ENCODE peak calls at places on chromosomes 5 and 9, in eight cellular contexts. One of them, this sample, is unnamed.
A peak's percentile ranks its signal among the peaks of the same experiment; 100 is the strongest.

GRCh38 chr9:16413509-16414016 is 456.9 kb downstream of the BNC2 start:
- DNase-seq in IMR-90: peak; percentile 98
- DNase-seq in HFFc6: peak; percentile 69
- DNase-seq in omental fat pad: no peak
- DNase-seq in neural crest cell: no peak
- DNase-seq in right atrium auricular region: peak; percentile 63
- DNase-seq in breast epithelium: no peak
- DNase-seq in mesothelial cell of epicardium: no peak
- DNase-seq in this sample: peak; percentile 99

GRCh38 chr5:173235499-173236394 is 741 bp upstream of the NKX2-5 start:
- DNase-seq in breast epithelium: no peak
- DNase-seq in right atrium auricular region: no peak
- DNase-seq in HFFc6: no peak
- DNase-seq in IMR-90: no peak
- DNase-seq in omental fat pad: no peak
- DNase-seq in neural crest cell: no peak
- DNase-seq in mesothelial cell of epicardium: no peak
- DNase-seq in this sample: no peak

GRCh38 chr9:117247271-117247670 is 167.6 kb downstream of the ASTN2 start:
- DNase-seq in neural crest cell: no peak
- DNase-seq in HFFc6: no peak
- DNase-seq in omental fat pad: no peak
- DNase-seq in mesothelial cell of epicardium: no peak
- DNase-seq in breast epithelium: no peak
- DNase-seq in right atrium auricular region: no peak
- DNase-seq in IMR-90: no peak
- DNase-seq in this sample: no peak

GRCh38 chr5:150158170-150158949 is 2.7 kb upstream of the PDGFRB start:
- DNase-seq in HFFc6: no peak
- DNase-seq in omental fat pad: no peak
- DNase-seq in right atrium auricular region: no peak
- DNase-seq in mesothelial cell of epicardium: no peak
- DNase-seq in breast epithelium: no peak
- DNase-seq in IMR-90: peak; percentile 40
- DNase-seq in neural crest cell: no peak
- DNase-seq in this sample: peak; percentile 65

GRCh38 chr9:16012621-16013020 is 459.8 kb downstream of the CCDC171 start:
- DNase-seq in HFFc6: peak; percentile 52
- DNase-seq in omental fat pad: no peak
- DNase-seq in breast epithelium: no peak
- DNase-seq in IMR-90: peak; percentile 79
- DNase-seq in neural crest cell: no peak
- DNase-seq in mesothelial cell of epicardium: no peak
- DNase-seq in right atrium auricular region: no peak
- DNase-seq in this sample: no peak

GRCh38 chr5:149062371-149063016 is 368 bp downstream of the SH3TC2 start:
- DNase-seq in IMR-90: peak; percentile 88
- DNase-seq in neural crest cell: no peak
- DNase-seq in breast epithelium: no peak
- DNase-seq in omental fat pad: no peak
- DNase-seq in mesothelial cell of epicardium: no peak
- DNase-seq in right atrium auricular region: no peak
- DNase-seq in HFFc6: peak; percentile 97
- DNase-seq in this sample: peak; percentile 87

GRCh38 chr9:121026260-121026691 is 23.8 kb downstream of the C5 start:
- DNase-seq in neural crest cell: no peak
- DNase-seq in IMR-90: no peak
- DNase-seq in right atrium auricular region: no peak
- DNase-seq in omental fat pad: no peak
- DNase-seq in HFFc6: no peak
- DNase-seq in breast epithelium: no peak
- DNase-seq in mesothelial cell of epicardium: no peak
- DNase-seq in this sample: peak; percentile 41

GRCh38 chr9:126343271-126343700 is 16.7 kb downstream of the MVB12B start:
- DNase-seq in mesothelial cell of epicardium: no peak
- DNase-seq in breast epithelium: no peak
- DNase-seq in HFFc6: no peak
- DNase-seq in right atrium auricular region: no peak
- DNase-seq in omental fat pad: no peak
- DNase-seq in IMR-90: no peak
- DNase-seq in neural crest cell: no peak
- DNase-seq in this sample: no peak

GRCh38 chr5:172773481-172774469 is 2.8 kb upstream of the DUSP1 start:
- DNase-seq in mesothelial cell of epicardium: no peak
- DNase-seq in IMR-90: peak; percentile 51
- DNase-seq in right atrium auricular region: no peak
- DNase-seq in breast epithelium: no peak
- DNase-seq in HFFc6: no peak
- DNase-seq in neural crest cell: no peak
- DNase-seq in omental fat pad: no peak
- DNase-seq in this sample: peak; percentile 48

GRCh38 chr5:134453016-134453415 is 41.3 kb upstream of the CDKN2AIPNL start:
- DNase-seq in neural crest cell: no peak
- DNase-seq in breast epithelium: no peak
- DNase-seq in right atrium auricular region: no peak
- DNase-seq in HFFc6: no peak
- DNase-seq in mesothelial cell of epicardium: no peak
- DNase-seq in omental fat pad: no peak
- DNase-seq in IMR-90: no peak
- DNase-seq in this sample: peak; percentile 77

GRCh38 chr5:114360816-114361723 is 800 bp upstream of the KCNN2 start:
- DNase-seq in IMR-90: peak; percentile 35
- DNase-seq in neural crest cell: peak; percentile 69
- DNase-seq in mesothelial cell of epicardium: peak; percentile 57
- DNase-seq in right atrium auricular region: no peak
- DNase-seq in omental fat pad: no peak
- DNase-seq in breast epithelium: no peak
- DNase-seq in HFFc6: peak; percentile 7
- DNase-seq in this sample: no peak

GRCh38 chr9:86731511-86731993 is 215.8 kb downstream of the GAS1 start:
- DNase-seq in IMR-90: peak; percentile 78
- DNase-seq in neural crest cell: no peak
- DNase-seq in mesothelial cell of epicardium: no peak
- DNase-seq in HFFc6: peak; percentile 49
- DNase-seq in omental fat pad: no peak
- DNase-seq in breast epithelium: no peak
- DNase-seq in right atrium auricular region: no peak
- DNase-seq in this sample: peak; percentile 94

GRCh38 chr5:107812570-107813141 is 141.9 kb upstream of the EFNA5 start:
- DNase-seq in HFFc6: peak; percentile 18
- DNase-seq in IMR-90: peak; percentile 86
- DNase-seq in breast epithelium: no peak
- DNase-seq in neural crest cell: no peak
- DNase-seq in right atrium auricular region: peak; percentile 65
- DNase-seq in omental fat pad: no peak
- DNase-seq in mesothelial cell of epicardium: no peak
- DNase-seq in this sample: peak; percentile 20

GRCh38 chr5:105687493-105687892 is 1983.2 kb downstream of the EFNA5 start:
- DNase-seq in HFFc6: no peak
- DNase-seq in mesothelial cell of epicardium: no peak
- DNase-seq in neural crest cell: no peak
- DNase-seq in IMR-90: no peak
- DNase-seq in right atrium auricular region: no peak
- DNase-seq in omental fat pad: no peak
- DNase-seq in breast epithelium: no peak
- DNase-seq in this sample: no peak

GRCh38 chr5:157116483-157116954 is 7.7 kb upstream of the HAVCR2 start:
- DNase-seq in IMR-90: no peak
- DNase-seq in HFFc6: no peak
- DNase-seq in right atrium auricular region: no peak
- DNase-seq in omental fat pad: no peak
- DNase-seq in breast epithelium: no peak
- DNase-seq in mesothelial cell of epicardium: no peak
- DNase-seq in neural crest cell: no peak
- DNase-seq in this sample: no peak

GRCh38 chr9:93340091-93340490 is 111.4 kb upstream of the FAM120A start:
- DNase-seq in IMR-90: no peak
- DNase-seq in omental fat pad: no peak
- DNase-seq in breast epithelium: no peak
- DNase-seq in neural crest cell: no peak
- DNase-seq in HFFc6: no peak
- DNase-seq in mesothelial cell of epicardium: no peak
- DNase-seq in right atrium auricular region: no peak
- DNase-seq in this sample: no peak

GRCh38 chr5:72013741-72014703 is 93.3 kb upstream of the MAP1B start:
- DNase-seq in breast epithelium: no peak
- DNase-seq in neural crest cell: peak; percentile 29
- DNase-seq in omental fat pad: no peak
- DNase-seq in right atrium auricular region: no peak
- DNase-seq in IMR-90: peak; percentile 57
- DNase-seq in mesothelial cell of epicardium: no peak
- DNase-seq in HFFc6: no peak
- DNase-seq in this sample: peak; percentile 53

GRCh38 chr9:19239955-19240354 is 9.5 kb downstream of the DENND4C start:
- DNase-seq in neural crest cell: no peak
- DNase-seq in mesothelial cell of epicardium: no peak
- DNase-seq in IMR-90: peak; percentile 25
- DNase-seq in breast epithelium: no peak
- DNase-seq in right atrium auricular region: no peak
- DNase-seq in HFFc6: no peak
- DNase-seq in omental fat pad: no peak
- DNase-seq in this sample: peak; percentile 40

GRCh38 chr5:139985733-139986132 is 57.4 kb downstream of the NRG2 start:
- DNase-seq in HFFc6: peak; percentile 93
- DNase-seq in mesothelial cell of epicardium: no peak
- DNase-seq in neural crest cell: no peak
- DNase-seq in breast epithelium: no peak
- DNase-seq in right atrium auricular region: no peak
- DNase-seq in omental fat pad: no peak
- DNase-seq in IMR-90: peak; percentile 68
- DNase-seq in this sample: peak; percentile 21

GRCh38 chr5:32506251-32506661 is 61.7 kb upstream of the ZFR start:
- DNase-seq in HFFc6: no peak
- DNase-seq in omental fat pad: no peak
- DNase-seq in IMR-90: peak; percentile 17
- DNase-seq in mesothelial cell of epicardium: no peak
- DNase-seq in breast epithelium: no peak
- DNase-seq in neural crest cell: no peak
- DNase-seq in right atrium auricular region: no peak
- DNase-seq in this sample: peak; percentile 41
- TF ChIP-seq CTCF in HFFc6: no peak
- TF ChIP-seq CTCF in omental fat pad: no peak
- TF ChIP-seq CTCF in IMR-90: no peak
- TF ChIP-seq CTCF in mesothelial cell of epicardium: no peak
- TF ChIP-seq CTCF in breast epithelium: no peak
- TF ChIP-seq CTCF in neural crest cell: no peak
- TF ChIP-seq CTCF in right atrium auricular region: no peak
- TF ChIP-seq CTCF in this sample: no peak

GRCh38 chr9:80605129-80605528 is 1033.4 kb downstream of the TLE4 start:
- DNase-seq in HFFc6: no peak
- DNase-seq in IMR-90: peak; percentile 66
- DNase-seq in neural crest cell: no peak
- DNase-seq in right atrium auricular region: no peak
- DNase-seq in breast epithelium: no peak
- DNase-seq in mesothelial cell of epicardium: no peak
- DNase-seq in omental fat pad: no peak
- DNase-seq in this sample: peak; percentile 71
- TF ChIP-seq CTCF in HFFc6: peak; percentile 29
- TF ChIP-seq CTCF in IMR-90: peak; percentile 53
- TF ChIP-seq CTCF in neural crest cell: peak; percentile 65
- TF ChIP-seq CTCF in right atrium auricular region: peak; percentile 38
- TF ChIP-seq CTCF in breast epithelium: peak; percentile 26
- TF ChIP-seq CTCF in mesothelial cell of epicardium: no peak
- TF ChIP-seq CTCF in omental fat pad: no peak
- TF ChIP-seq CTCF in this sample: peak; percentile 54

GRCh38 chr5:178590924-178591423 is 781 bp upstream of the COL23A1 start:
- DNase-seq in right atrium auricular region: no peak
- DNase-seq in omental fat pad: no peak
- DNase-seq in HFFc6: no peak
- DNase-seq in mesothelial cell of epicardium: no peak
- DNase-seq in breast epithelium: no peak
- DNase-seq in neural crest cell: no peak
- DNase-seq in IMR-90: peak; percentile 4
- DNase-seq in this sample: no peak

GRCh38 chr5:178588769-178589168 is 1.4 kb downstream of the COL23A1 start:
- DNase-seq in HFFc6: no peak
- DNase-seq in mesothelial cell of epicardium: no peak
- DNase-seq in IMR-90: no peak
- DNase-seq in right atrium auricular region: no peak
- DNase-seq in breast epithelium: no peak
- DNase-seq in omental fat pad: no peak
- DNase-seq in neural crest cell: no peak
- DNase-seq in this sample: no peak

GRCh38 chr5:178589180-178590140 is 733 bp downstream of the COL23A1 start:
- DNase-seq in HFFc6: no peak
- DNase-seq in IMR-90: peak; percentile 11
- DNase-seq in neural crest cell: peak; percentile 43
- DNase-seq in breast epithelium: no peak
- DNase-seq in right atrium auricular region: no peak
- DNase-seq in omental fat pad: no peak
- DNase-seq in mesothelial cell of epicardium: peak; percentile 44
- DNase-seq in this sample: peak; percentile 22

GRCh38 chr5:178587793-178588611 is 2.2 kb downstream of the COL23A1 start:
- DNase-seq in neural crest cell: no peak
- DNase-seq in IMR-90: no peak
- DNase-seq in omental fat pad: no peak
- DNase-seq in HFFc6: no peak
- DNase-seq in right atrium auricular region: no peak
- DNase-seq in mesothelial cell of epicardium: no peak
- DNase-seq in breast epithelium: no peak
- DNase-seq in this sample: no peak

GRCh38 chr5:178590141-178590923 is at the start of gene COL23A1:
- DNase-seq in mesothelial cell of epicardium: peak; percentile 47
- DNase-seq in omental fat pad: no peak
- DNase-seq in breast epithelium: peak; percentile 46
- DNase-seq in IMR-90: peak; percentile 43
- DNase-seq in right atrium auricular region: no peak
- DNase-seq in HFFc6: no peak
- DNase-seq in neural crest cell: peak; percentile 66
- DNase-seq in this sample: peak; percentile 53
- TF ChIP-seq CTCF in mesothelial cell of epicardium: peak; percentile 73
- TF ChIP-seq CTCF in omental fat pad: no peak
- TF ChIP-seq CTCF in breast epithelium: peak; percentile 54
- TF ChIP-seq CTCF in IMR-90: peak; percentile 61
- TF ChIP-seq CTCF in right atrium auricular region: peak; percentile 82
- TF ChIP-seq CTCF in HFFc6: peak; percentile 65
- TF ChIP-seq CTCF in neural crest cell: peak; percentile 87
- TF ChIP-seq CTCF in this sample: peak; percentile 67

DNA sequence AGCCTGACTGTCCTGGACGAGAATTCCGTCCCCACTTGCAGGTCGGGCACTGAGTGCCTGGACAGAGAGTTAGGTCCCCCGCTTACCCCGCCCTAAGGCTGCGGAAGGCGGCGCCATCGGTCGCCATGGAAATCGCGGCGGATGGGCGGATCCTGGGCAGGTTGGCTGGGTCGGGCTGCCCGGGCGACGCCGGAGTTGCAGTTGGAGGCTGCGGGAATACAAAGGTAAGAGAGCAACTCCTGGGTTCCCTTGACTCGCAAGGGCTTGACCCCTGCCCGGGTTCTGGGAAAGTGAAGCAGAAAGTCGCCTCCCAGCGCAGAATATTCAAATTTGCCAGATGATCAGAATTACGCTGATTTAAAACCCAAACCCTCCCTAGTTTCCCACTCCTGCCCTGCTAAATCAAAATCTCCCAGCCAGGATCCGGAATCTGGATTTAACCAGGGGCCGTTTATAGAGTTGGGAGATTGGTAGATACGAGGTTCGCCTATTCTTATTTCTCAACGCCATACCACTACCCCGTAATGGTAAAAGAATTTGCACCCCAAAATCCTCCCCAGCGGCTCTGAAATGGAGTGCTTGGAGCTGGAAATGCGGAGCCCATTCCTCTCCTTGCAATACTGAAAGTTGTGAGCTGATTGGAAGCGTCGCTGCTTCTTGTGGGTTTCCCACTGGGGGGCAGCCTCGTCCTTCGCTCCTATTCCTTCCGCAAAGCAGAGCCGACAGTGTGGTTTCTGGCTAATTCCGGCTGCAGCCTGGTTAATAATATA is 156.4 kb upstream of the RASEF start:
- DNase-seq in IMR-90: peak; percentile 46
- DNase-seq in right atrium auricular region: peak; percentile 78
- DNase-seq in HFFc6: peak; percentile 77
- DNase-seq in neural crest cell: peak; percentile 64
- DNase-seq in omental fat pad: peak; percentile 32
- DNase-seq in breast epithelium: peak; percentile 35
- DNase-seq in mesothelial cell of epicardium: peak; percentile 35
- DNase-seq in this sample: peak; percentile 80
- TF ChIP-seq CTCF in IMR-90: peak; percentile 54
- TF ChIP-seq CTCF in right atrium auricular region: peak; percentile 65
- TF ChIP-seq CTCF in HFFc6: peak; percentile 80
- TF ChIP-seq CTCF in neural crest cell: peak; percentile 69
- TF ChIP-seq CTCF in omental fat pad: no peak
- TF ChIP-seq CTCF in breast epithelium: no peak
- TF ChIP-seq CTCF in mesothelial cell of epicardium: no peak
- TF ChIP-seq CTCF in this sample: peak; percentile 37